ENCODE peak calls at places on chromosome 18, in seven cellular contexts. R is CD8-positive, alpha-beta T cell; F is GM12864; Z is GM10248; I is fibroblast of lung; A is endothelial cell; J is brain microvascular endothelial cell. U is an unnamed sample.

GRCh38 chr18:55353806-55354205 is 234.2 kb downstream of the TCF4 start:
- DNase-seq in R (no peak), F (no peak), Z (no peak), I (no peak), A (no peak), J (no peak), U (no peak)

GRCh38 chr18:26648509-26649192 is 100.3 kb upstream of the KCTD1 start:
- DNase-seq in R (no peak), F (no peak), Z (no peak), I (no peak), A (no peak), J (no peak), U (no peak)

GRCh38 chr18:61333746-61334490 is 688 bp downstream of the CDH20 start:
- DNase-seq in R (no peak), F (no peak), Z (no peak), I (peak; percentile 4), A (peak; percentile 33), J (no peak), U (no peak)

GRCh38 chr18:21000667-21001066 is 110.9 kb downstream of the ROCK1 start:
- DNase-seq in R (no peak), F (no peak), Z (no peak), I (peak; percentile 11), A (no peak), J (no peak), U (no peak)

GRCh38 chr18:33576999-33577687 is 876 bp upstream of the ASXL3 start:
- DNase-seq in R (no peak), F (no peak), Z (no peak), I (peak; percentile 27), A (no peak), J (no peak), U (no peak)

GRCh38 chr18:74623047-74623816 is 25.6 kb downstream of the ZNF407 start:
- DNase-seq in R (no peak), F (no peak), Z (no peak), I (peak; percentile 32), A (no peak), J (no peak), U (no peak)

GRCh38 chr18:48893559-48894265 is 57.1 kb downstream of the SMAD7 start:
- DNase-seq in R (no peak), F (no peak), Z (no peak), I (no peak), A (no peak), J (no peak), U (no peak)

GRCh38 chr18:43970656-43971055 is 693.4 kb upstream of the SYT4 start:
- DNase-seq in R (no peak), F (no peak), Z (no peak), I (no peak), A (no peak), J (peak; percentile 16), U (no peak)

GRCh38 chr18:60082282-60082681 is 182.5 kb downstream of the PMAIP1 start:
- DNase-seq in R (no peak), F (no peak), Z (no peak), I (no peak), A (no peak), J (no peak), U (no peak)

GRCh38 chr18:76258209-76258608 is 236.8 kb downstream of the ZNF516 start:
- DNase-seq in R (no peak), F (no peak), Z (no peak), I (no peak), A (no peak), J (no peak), U (no peak)

GRCh38 chr18:73839441-73839840 is 308.2 kb downstream of the FBXO15 start:
- DNase-seq in R (no peak), F (no peak), Z (no peak), I (no peak), A (no peak), J (no peak), U (no peak)

GRCh38 chr18:63264871-63265270 is 54.7 kb downstream of the BCL2 start:
- DNase-seq in R (no peak), F (no peak), Z (no peak), I (no peak), A (no peak), J (no peak), U (no peak)

GRCh38 chr18:61569176-61569892 is 236.1 kb downstream of the CDH20 start:
- DNase-seq in R (no peak), F (no peak), Z (no peak), I (peak; percentile 76), A (no peak), J (peak; percentile 74), U (peak; percentile 33)

GRCh38 chr18:49017813-49018552 is 67.2 kb upstream of the SMAD7 start:
- DNase-seq in R (no peak), F (no peak), Z (no peak), I (no peak), A (no peak), J (no peak), U (no peak)

GRCh38 chr18:48949051-48949605 is 1.6 kb downstream of the SMAD7 start:
- DNase-seq in R (peak; percentile 61), F (no peak), Z (peak; percentile 55), I (no peak), A (no peak), J (no peak), U (no peak)

GRCh38 chr18:31199190-31199769 is 36.6 kb upstream of the DSC1 start:
- DNase-seq in R (no peak), F (no peak), Z (no peak), I (no peak), A (no peak), J (no peak), U (no peak)

GRCh38 chr18:38007931-38008330 is 442.3 kb upstream of the CELF4 start:
- DNase-seq in R (no peak), F (no peak), Z (no peak), I (peak; percentile 6), A (no peak), J (peak; percentile 0), U (no peak)

GRCh38 chr18:24497052-24497754 is 36.8 kb downstream of the HRH4 start:
- DNase-seq in R (no peak), F (no peak), Z (no peak), I (peak; percentile 11), A (no peak), J (no peak), U (peak; percentile 63)

GRCh38 chr18:70390366-70391090 is 101.7 kb downstream of the SOCS6 start:
- DNase-seq in R (no peak), F (no peak), Z (no peak), I (no peak), A (no peak), J (no peak), U (peak; percentile 65)

GRCh38 chr18:54717673-54718435 is 110.4 kb upstream of the RAB27B start:
- DNase-seq in R (peak; percentile 55), F (no peak), Z (peak; percentile 22), I (no peak), A (peak; percentile 19), J (no peak), U (no peak)

GRCh38 chr18:14179306-14179705 is 47.1 kb upstream of the ZNF519 start:
- DNase-seq in R (peak; percentile 58), F (no peak), Z (no peak), I (no peak), A (no peak), J (no peak), U (no peak)

GRCh38 chr18:7370375-7370774 is 139.5 kb downstream of the LRRC30 start:
- DNase-seq in R (no peak), F (no peak), Z (no peak), I (no peak), A (peak; percentile 27), J (no peak), U (no peak)

GRCh38 chr18:27778441-27778840 is 398.5 kb downstream of the CDH2 start:
- DNase-seq in R (no peak), F (no peak), Z (no peak), I (peak; percentile 22), A (no peak), J (peak; percentile 35), U (no peak)

GRCh38 chr18:46207985-46208384 is 103.8 kb downstream of the HAUS1 start:
- DNase-seq in R (no peak), F (no peak), Z (no peak), I (no peak), A (no peak), J (no peak), U (no peak)

GRCh38 chr18:44733069-44733753 is 52.5 kb downstream of the SETBP1 start:
- DNase-seq in R (no peak), F (no peak), Z (no peak), I (peak; percentile 78), A (no peak), J (peak; percentile 90), U (peak; percentile 60)

GRCh38 chr18:2627821-2628276 is 27.7 kb upstream of the SMCHD1 start:
- DNase-seq in R (no peak), F (no peak), Z (no peak), I (no peak), A (no peak), J (no peak), U (no peak)

GRCh38 chr18:50594931-50595330 is 35.0 kb downstream of the MAPK4 start:
- DNase-seq in R (no peak), F (no peak), Z (no peak), I (peak; percentile 3), A (no peak), J (no peak), U (no peak)

DNA sequence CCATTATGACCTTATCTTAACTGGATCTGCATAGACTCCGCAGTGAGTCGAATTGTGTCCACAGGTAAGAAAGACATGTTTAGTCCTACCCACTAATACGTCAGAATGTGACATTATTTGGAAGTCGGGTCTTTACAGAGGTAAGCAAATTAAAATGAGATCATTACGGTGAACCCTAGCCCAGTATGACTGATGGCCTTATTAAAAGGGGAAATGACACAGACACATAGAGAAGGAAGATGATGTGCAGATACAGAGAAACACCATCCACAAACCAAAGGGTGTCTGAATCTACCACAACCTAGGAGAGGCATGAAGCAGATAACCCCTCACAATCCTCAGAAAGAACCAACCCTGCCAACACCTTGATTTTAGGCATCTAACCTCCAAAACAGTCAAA is 135.6 kb downstream of the GALNT1 start:
- DNase-seq in R (no peak), F (no peak), Z (no peak), I (no peak), A (no peak), J (no peak), U (no peak)
- TF ChIP-seq CTCF in R (no peak), F (no peak), Z (no peak), I (no peak), A (no peak), J (no peak), U (no peak)

GRCh38 chr18:39841133-39842041 is 2113.6 kb upstream of the PIK3C3 start:
- DNase-seq in R (no peak), F (no peak), Z (no peak), I (peak; percentile 86), A (peak; percentile 62), J (peak; percentile 86), U (no peak)
- TF ChIP-seq CTCF in R (no peak), F (no peak), Z (no peak), I (peak; percentile 41), A (no peak), J (peak; percentile 72), U (peak; percentile 70)

DNA sequence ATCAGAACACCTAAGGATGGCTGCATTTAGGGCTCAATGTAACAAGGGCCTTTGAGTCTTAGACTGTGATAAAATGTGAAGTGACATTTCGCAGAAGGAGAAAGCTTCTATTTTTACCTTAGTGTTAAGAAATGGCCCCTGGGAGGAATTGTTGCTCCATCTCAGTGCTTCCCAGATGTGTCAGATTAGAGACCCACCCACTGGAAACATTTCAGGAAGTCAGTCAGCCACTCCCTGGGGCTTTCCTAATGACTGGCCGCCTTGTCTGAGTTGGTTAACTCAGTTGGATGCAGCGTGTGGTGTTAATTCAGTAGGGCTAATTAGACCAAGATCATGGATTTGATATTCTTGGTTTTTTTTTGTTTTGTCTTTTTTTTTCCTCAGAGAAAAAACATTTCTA is 355.9 kb downstream of the PIK3C3 start:
- DNase-seq in R (no peak), F (no peak), Z (no peak), I (no peak), A (no peak), J (peak; percentile 1), U (no peak)
- TF ChIP-seq CTCF in R (no peak), F (no peak), Z (no peak), I (no peak), A (no peak), J (no peak), U (no peak)

GRCh38 chr18:10032331-10032979 is 118.6 kb downstream of the VAPA start:
- DNase-seq in R (peak; percentile 80), F (no peak), Z (no peak), I (no peak), A (peak; percentile 32), J (no peak), U (no peak)
- TF ChIP-seq CTCF in R (no peak), F (no peak), Z (peak; percentile 20), I (no peak), A (no peak), J (peak; percentile 50), U (no peak)